ENCODE peak calls at places on chromosomes 7 and 10, in four cellular contexts. I is NCI-H2029, V is H7, F is ELR. A is an unnamed sample.

GRCh38 chr10:7529638-7530037 is 118.8 kb upstream of the SFMBT2 start:
- DNase-seq in V (peak), F (peak), I (no peak), A (no peak)

GRCh38 chr7:138799336-138799965 is 1.5 kb upstream of the ATP6V0A4 start:
- DNase-seq in F (no peak), V (no peak), I (no peak), A (no peak)

GRCh38 chr10:43862756-43863155 is 214.1 kb upstream of the ZNF32 start:
- DNase-seq in I (no peak), F (no peak), V (no peak), A (no peak)

GRCh38 chr7:51230324-51230625 is 86.3 kb downstream of the COBL start:
- DNase-seq in V (no peak), I (no peak), F (no peak), A (no peak)

GRCh38 chr10:114374141-114374791 is 30.0 kb downstream of the AFAP1L2 start:
- DNase-seq in I (no peak), F (no peak), V (no peak), A (no peak)

GRCh38 chr7:95620631-95621030 is 24.3 kb upstream of the PDK4 start:
- DNase-seq in I (no peak), F (no peak), V (no peak), A (no peak)

GRCh38 chr10:59623823-59624535 is 85.7 kb downstream of the SLC16A9 start:
- DNase-seq in V (no peak), I (no peak), F (no peak), A (no peak)

GRCh38 chr7:66173856-66174255 is 31.3 kb upstream of the TPST1 start:
- DNase-seq in I (no peak), V (no peak), F (no peak), A (no peak)

GRCh38 chr10:73117976-73118743 is 7.9 kb downstream of the NUDT13 start:
- DNase-seq in I (no peak), V (peak), F (peak), A (no peak)

GRCh38 chr7:21028990-21029337 is 242.3 kb upstream of the SP8 start:
- DNase-seq in I (no peak), V (no peak), F (no peak), A (no peak)

GRCh38 chr7:101933028-101933427 is 115.6 kb downstream of the CUX1 start:
- DNase-seq in F (no peak), V (no peak), I (no peak), A (no peak)

GRCh38 chr7:21806388-21806787 is 139.3 kb downstream of the CDCA7L start:
- DNase-seq in F (no peak), I (no peak), V (no peak), A (no peak)

GRCh38 chr10:73991846-73992245 is 6.1 kb upstream of the VCL start:
- DNase-seq in I (no peak), F (no peak), V (no peak), A (no peak)

GRCh38 chr10:103905441-103905840 is 12.5 kb downstream of the STN1 start:
- DNase-seq in I (no peak), F (no peak), V (no peak), A (no peak)

GRCh38 chr10:50395279-50395678 is 144.0 kb upstream of the ASAH2 start:
- DNase-seq in I (no peak), F (peak), V (no peak), A (no peak)

GRCh38 chr10:98489561-98490481 is 43.1 kb upstream of the HPS1 start:
- DNase-seq in F (no peak), V (no peak), I (no peak), A (no peak)

GRCh38 chr10:30353851-30354250 is 4.8 kb upstream of the MTPAP start:
- DNase-seq in I (no peak), V (no peak), F (peak), A (no peak)

GRCh38 chr7:73828107-73828803 is 2.5 kb upstream of the CLDN4 start:
- DNase-seq in V (no peak), F (peak), I (peak), A (no peak)

GRCh38 chr7:129468087-129468486 is 33.9 kb downstream of the STRIP2 start:
- DNase-seq in V (no peak), I (no peak), F (peak), A (no peak)

GRCh38 chr10:70672993-70673928 is 955 bp downstream of the ADAMTS14 start:
- DNase-seq in F (peak), V (peak), I (no peak), A (no peak)

GRCh38 chr7:71682841-71683341 is 550.9 kb downstream of the GALNT17 start:
- DNase-seq in F (no peak), I (peak), V (peak), A (no peak)

GRCh38 chr7:116357776-116358670 is 141.5 kb upstream of the CAV2 start:
- DNase-seq in V (no peak), F (peak), I (no peak), A (no peak)

GRCh38 chr10:102261196-102261595 is 15.9 kb downstream of the GBF1 start:
- DNase-seq in F (no peak), I (no peak), V (no peak), A (no peak)

GRCh38 chr7:150910996-150911422 is 58.7 kb downstream of the AOC1 start:
- DNase-seq in I (no peak), V (no peak), F (no peak), A (no peak)

A was measured in T47D.